ENCODE peak calls at places on chromosomes 12 and 14, in five cellular contexts. One of them, this sample, is unnamed.

GRCh38 chr12:64895541-64895940 is 71.1 kb downstream of the TBC1D30 start:
- DNase-seq in heart right ventricle: no peak
- DNase-seq in fibroblast of the aortic adventitia: peak
- DNase-seq in effector memory CD4-positive, alpha-beta T cell: no peak
- DNase-seq in GM12878: no peak
- DNase-seq in this sample: peak

GRCh38 chr12:94545937-94546771 is 86.5 kb upstream of the CEP83 start:
- DNase-seq in effector memory CD4-positive, alpha-beta T cell: no peak
- DNase-seq in GM12878: peak
- DNase-seq in fibroblast of the aortic adventitia: peak
- DNase-seq in heart right ventricle: peak
- DNase-seq in this sample: peak

GRCh38 chr12:110498984-110499706 is 2.8 kb downstream of the VPS29 start:
- DNase-seq in GM12878: no peak
- DNase-seq in heart right ventricle: no peak
- DNase-seq in effector memory CD4-positive, alpha-beta T cell: no peak
- DNase-seq in fibroblast of the aortic adventitia: peak
- DNase-seq in this sample: peak

GRCh38 chr12:83210933-83211332 is 524.2 kb downstream of the TMTC2 start:
- DNase-seq in heart right ventricle: no peak
- DNase-seq in fibroblast of the aortic adventitia: no peak
- DNase-seq in effector memory CD4-positive, alpha-beta T cell: no peak
- DNase-seq in GM12878: no peak
- DNase-seq in this sample: no peak

GRCh38 chr12:49260831-49261363 is 4.0 kb upstream of the TUBA1C start:
- DNase-seq in heart right ventricle: no peak
- DNase-seq in GM12878: no peak
- DNase-seq in effector memory CD4-positive, alpha-beta T cell: no peak
- DNase-seq in fibroblast of the aortic adventitia: no peak
- DNase-seq in this sample: no peak

GRCh38 chr12:112852127-112852526 is 54.6 kb upstream of the OAS1 start:
- DNase-seq in GM12878: no peak
- DNase-seq in heart right ventricle: no peak
- DNase-seq in effector memory CD4-positive, alpha-beta T cell: no peak
- DNase-seq in fibroblast of the aortic adventitia: no peak
- DNase-seq in this sample: no peak

GRCh38 chr12:131564843-131565242 is 146.0 kb upstream of the SFSWAP start:
- DNase-seq in heart right ventricle: no peak
- DNase-seq in effector memory CD4-positive, alpha-beta T cell: no peak
- DNase-seq in GM12878: no peak
- DNase-seq in fibroblast of the aortic adventitia: no peak
- DNase-seq in this sample: no peak

GRCh38 chr14:29553427-29553826 is 374.2 kb downstream of the PRKD1 start:
- DNase-seq in fibroblast of the aortic adventitia: no peak
- DNase-seq in heart right ventricle: no peak
- DNase-seq in GM12878: no peak
- DNase-seq in effector memory CD4-positive, alpha-beta T cell: no peak
- DNase-seq in this sample: no peak

GRCh38 chr12:46825526-46826414 is at the start of gene SLC38A4:
- DNase-seq in fibroblast of the aortic adventitia: peak
- DNase-seq in heart right ventricle: no peak
- DNase-seq in GM12878: no peak
- DNase-seq in effector memory CD4-positive, alpha-beta T cell: no peak
- DNase-seq in this sample: peak

GRCh38 chr14:78254911-78255431 is 84.8 kb downstream of the NRXN3 start:
- DNase-seq in heart right ventricle: no peak
- DNase-seq in fibroblast of the aortic adventitia: no peak
- DNase-seq in effector memory CD4-positive, alpha-beta T cell: no peak
- DNase-seq in GM12878: no peak
- DNase-seq in this sample: no peak

GRCh38 chr14:81329640-81330385 is 70.3 kb downstream of the STON2 start:
- DNase-seq in GM12878: no peak
- DNase-seq in fibroblast of the aortic adventitia: no peak
- DNase-seq in effector memory CD4-positive, alpha-beta T cell: no peak
- DNase-seq in heart right ventricle: no peak
- DNase-seq in this sample: no peak

GRCh38 chr12:117526756-117527479 is 165.5 kb upstream of the NOS1 start:
- DNase-seq in effector memory CD4-positive, alpha-beta T cell: no peak
- DNase-seq in heart right ventricle: no peak
- DNase-seq in GM12878: no peak
- DNase-seq in fibroblast of the aortic adventitia: no peak
- DNase-seq in this sample: no peak

GRCh38 chr12:105523164-105524057 is 192.9 kb downstream of the C12orf75 start:
- DNase-seq in heart right ventricle: peak
- DNase-seq in fibroblast of the aortic adventitia: peak
- DNase-seq in GM12878: no peak
- DNase-seq in effector memory CD4-positive, alpha-beta T cell: no peak
- DNase-seq in this sample: peak

GRCh38 chr12:105935981-105936380 is 202.8 kb downstream of the NUAK1 start:
- DNase-seq in effector memory CD4-positive, alpha-beta T cell: no peak
- DNase-seq in fibroblast of the aortic adventitia: no peak
- DNase-seq in GM12878: no peak
- DNase-seq in heart right ventricle: no peak
- DNase-seq in this sample: peak

GRCh38 chr12:124754949-124755800 is 108.5 kb downstream of the SCARB1 start:
- DNase-seq in effector memory CD4-positive, alpha-beta T cell: no peak
- DNase-seq in heart right ventricle: peak
- DNase-seq in GM12878: no peak
- DNase-seq in fibroblast of the aortic adventitia: peak
- DNase-seq in this sample: peak

GRCh38 chr14:79764288-79764687 is 447.0 kb downstream of the DIO2 start:
- DNase-seq in fibroblast of the aortic adventitia: no peak
- DNase-seq in GM12878: no peak
- DNase-seq in effector memory CD4-positive, alpha-beta T cell: no peak
- DNase-seq in heart right ventricle: no peak
- DNase-seq in this sample: no peak

GRCh38 chr14:21039059-21039422 is 3.1 kb upstream of the RNASE7 start:
- DNase-seq in effector memory CD4-positive, alpha-beta T cell: no peak
- DNase-seq in heart right ventricle: peak
- DNase-seq in fibroblast of the aortic adventitia: peak
- DNase-seq in GM12878: no peak
- DNase-seq in this sample: peak

GRCh38 chr12:99984271-99985128 is at the start of gene ANKS1B:
- DNase-seq in GM12878: no peak
- DNase-seq in heart right ventricle: peak
- DNase-seq in fibroblast of the aortic adventitia: peak
- DNase-seq in effector memory CD4-positive, alpha-beta T cell: no peak
- DNase-seq in this sample: peak

GRCh38 chr14:104742586-104743455 is 10.1 kb upstream of the SIVA1 start:
- DNase-seq in effector memory CD4-positive, alpha-beta T cell: no peak
- DNase-seq in fibroblast of the aortic adventitia: no peak
- DNase-seq in GM12878: no peak
- DNase-seq in heart right ventricle: no peak
- DNase-seq in this sample: no peak

GRCh38 chr12:122206111-122206881 is 2.8 kb downstream of the B3GNT4 start:
- DNase-seq in effector memory CD4-positive, alpha-beta T cell: no peak
- DNase-seq in GM12878: no peak
- DNase-seq in heart right ventricle: no peak
- DNase-seq in fibroblast of the aortic adventitia: no peak
- DNase-seq in this sample: no peak

GRCh38 chr12:94873368-94874085 is 130.0 kb downstream of the NDUFA12 start:
- DNase-seq in heart right ventricle: no peak
- DNase-seq in effector memory CD4-positive, alpha-beta T cell: no peak
- DNase-seq in GM12878: no peak
- DNase-seq in fibroblast of the aortic adventitia: no peak
- DNase-seq in this sample: no peak

GRCh38 chr14:100669468-100669867 is 57.2 kb upstream of the DLK1 start:
- DNase-seq in fibroblast of the aortic adventitia: no peak
- DNase-seq in GM12878: no peak
- DNase-seq in heart right ventricle: no peak
- DNase-seq in effector memory CD4-positive, alpha-beta T cell: no peak
- DNase-seq in this sample: no peak

GRCh38 chr12:122125452-122126341 is 47.1 kb downstream of the MLXIP start:
- DNase-seq in heart right ventricle: no peak
- DNase-seq in GM12878: no peak
- DNase-seq in fibroblast of the aortic adventitia: peak
- DNase-seq in effector memory CD4-positive, alpha-beta T cell: no peak
- DNase-seq in this sample: no peak

GRCh38 chr12:125065753-125066570 is 727 bp downstream of the AACS start:
- DNase-seq in effector memory CD4-positive, alpha-beta T cell: no peak
- DNase-seq in fibroblast of the aortic adventitia: no peak
- DNase-seq in heart right ventricle: no peak
- DNase-seq in GM12878: no peak
- DNase-seq in this sample: no peak

GRCh38 chr14:91202234-91202974 is 42.1 kb downstream of the GPR68 start:
- DNase-seq in effector memory CD4-positive, alpha-beta T cell: no peak
- DNase-seq in fibroblast of the aortic adventitia: peak
- DNase-seq in heart right ventricle: peak
- DNase-seq in GM12878: no peak
- DNase-seq in this sample: no peak

GRCh38 chr12:13171921-13172859 is 24.3 kb upstream of the EMP1 start:
- DNase-seq in effector memory CD4-positive, alpha-beta T cell: no peak
- DNase-seq in GM12878: no peak
- DNase-seq in heart right ventricle: no peak
- DNase-seq in fibroblast of the aortic adventitia: peak
- DNase-seq in this sample: peak

GRCh38 chr14:105860615-105861580 is 334.5 kb downstream of the TMEM121 start:
- DNase-seq in GM12878: no peak
- DNase-seq in effector memory CD4-positive, alpha-beta T cell: no peak
- DNase-seq in fibroblast of the aortic adventitia: no peak
- DNase-seq in heart right ventricle: no peak
- DNase-seq in this sample: no peak

GRCh38 chr12:123723765-123724164 is 11.6 kb downstream of the ATP6V0A2 start:
- DNase-seq in fibroblast of the aortic adventitia: no peak
- DNase-seq in heart right ventricle: no peak
- DNase-seq in effector memory CD4-positive, alpha-beta T cell: no peak
- DNase-seq in GM12878: no peak
- DNase-seq in this sample: no peak

GRCh38 chr14:104245075-104245474 is 106.7 kb downstream of the KIF26A start:
- DNase-seq in GM12878: no peak
- DNase-seq in effector memory CD4-positive, alpha-beta T cell: no peak
- DNase-seq in fibroblast of the aortic adventitia: no peak
- DNase-seq in heart right ventricle: no peak
- DNase-seq in this sample: no peak

GRCh38 chr12:114668151-114668891 is 15.7 kb downstream of the TBX3 start:
- DNase-seq in GM12878: no peak
- DNase-seq in effector memory CD4-positive, alpha-beta T cell: no peak
- DNase-seq in heart right ventricle: peak
- DNase-seq in fibroblast of the aortic adventitia: peak
- DNase-seq in this sample: peak

GRCh38 chr12:79547044-79547734 is 143.6 kb downstream of the PAWR start:
- DNase-seq in fibroblast of the aortic adventitia: peak
- DNase-seq in heart right ventricle: no peak
- DNase-seq in GM12878: no peak
- DNase-seq in effector memory CD4-positive, alpha-beta T cell: no peak
- DNase-seq in this sample: peak

GRCh38 chr12:53213348-53213747 is 6.3 kb upstream of the ITGB7 start:
- DNase-seq in fibroblast of the aortic adventitia: peak
- DNase-seq in effector memory CD4-positive, alpha-beta T cell: peak
- DNase-seq in heart right ventricle: peak
- DNase-seq in GM12878: no peak
- DNase-seq in this sample: peak

GRCh38 chr12:53214687-53215455 is 7.8 kb upstream of the ITGB7 start:
- DNase-seq in effector memory CD4-positive, alpha-beta T cell: no peak
- DNase-seq in heart right ventricle: peak
- DNase-seq in fibroblast of the aortic adventitia: no peak
- DNase-seq in GM12878: no peak
- DNase-seq in this sample: no peak

GRCh38 chr12:53214221-53214620 is 7.2 kb upstream of the ITGB7 start:
- DNase-seq in GM12878: no peak
- DNase-seq in effector memory CD4-positive, alpha-beta T cell: no peak
- DNase-seq in heart right ventricle: no peak
- DNase-seq in fibroblast of the aortic adventitia: no peak
- DNase-seq in this sample: no peak

GRCh38 chr12:53211476-53212381 is 4.7 kb upstream of the ITGB7 start:
- DNase-seq in heart right ventricle: no peak
- DNase-seq in effector memory CD4-positive, alpha-beta T cell: no peak
- DNase-seq in GM12878: no peak
- DNase-seq in fibroblast of the aortic adventitia: no peak
- DNase-seq in this sample: no peak

GRCh38 chr12:53212931-53213330 is 5.9 kb upstream of the ITGB7 start:
- DNase-seq in GM12878: no peak
- DNase-seq in effector memory CD4-positive, alpha-beta T cell: no peak
- DNase-seq in fibroblast of the aortic adventitia: no peak
- DNase-seq in heart right ventricle: no peak
- DNase-seq in this sample: no peak
- H3K4me3 ChIP-seq in GM12878: no peak
- H3K4me3 ChIP-seq in effector memory CD4-positive, alpha-beta T cell: no peak
- H3K4me3 ChIP-seq in fibroblast of the aortic adventitia: no peak
- H3K4me3 ChIP-seq in heart right ventricle: no peak
- H3K4me3 ChIP-seq in this sample: no peak

GRCh38 chr14:65170318-65170717 is 68.0 kb upstream of the MAX start:
- DNase-seq in effector memory CD4-positive, alpha-beta T cell: no peak
- DNase-seq in fibroblast of the aortic adventitia: no peak
- DNase-seq in GM12878: no peak
- DNase-seq in heart right ventricle: no peak
- DNase-seq in this sample: no peak
- H3K4me3 ChIP-seq in effector memory CD4-positive, alpha-beta T cell: peak
- H3K4me3 ChIP-seq in fibroblast of the aortic adventitia: peak
- H3K4me3 ChIP-seq in GM12878: peak
- H3K4me3 ChIP-seq in heart right ventricle: no peak
- H3K4me3 ChIP-seq in this sample: no peak

DNA sequence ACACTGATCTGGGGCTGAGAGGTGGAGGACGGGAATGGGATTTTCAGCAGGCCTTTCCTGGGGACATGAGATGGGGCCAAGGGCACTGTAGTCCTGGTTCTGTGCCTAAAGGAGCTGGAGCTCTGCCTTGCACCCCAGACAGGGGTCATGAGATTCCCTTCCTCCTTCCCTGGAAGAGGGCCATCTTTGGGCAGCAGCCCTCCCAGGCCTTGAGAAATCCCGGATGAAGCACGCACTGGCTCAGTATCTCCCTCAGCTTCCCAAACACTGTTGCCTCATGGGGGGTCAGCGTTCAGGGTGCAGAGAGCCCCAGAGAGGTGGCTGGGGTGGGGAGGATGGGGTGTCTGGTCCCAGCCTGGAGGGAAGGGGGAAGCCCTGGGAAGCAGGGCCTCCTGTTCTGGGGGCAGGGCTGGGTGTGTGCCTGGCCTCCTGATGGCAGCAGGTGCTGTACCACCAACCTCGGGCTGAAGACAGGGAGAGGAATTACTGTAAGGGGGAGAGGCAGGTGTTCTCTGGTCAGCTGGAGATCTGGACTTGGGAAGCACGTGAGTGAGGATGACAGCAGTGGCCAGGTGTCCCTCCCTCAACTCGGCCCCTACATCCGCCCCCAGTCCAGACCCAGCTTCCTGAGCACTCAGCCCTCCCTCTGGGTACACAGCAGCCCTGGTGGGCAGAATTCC is 8.4 kb upstream of the NR4A1 start:
- DNase-seq in heart right ventricle: no peak
- DNase-seq in effector memory CD4-positive, alpha-beta T cell: no peak
- DNase-seq in GM12878: no peak
- DNase-seq in fibroblast of the aortic adventitia: no peak
- DNase-seq in this sample: no peak
- H3K4me3 ChIP-seq in heart right ventricle: no peak
- H3K4me3 ChIP-seq in effector memory CD4-positive, alpha-beta T cell: no peak
- H3K4me3 ChIP-seq in GM12878: no peak
- H3K4me3 ChIP-seq in fibroblast of the aortic adventitia: no peak
- H3K4me3 ChIP-seq in this sample: no peak

DNA sequence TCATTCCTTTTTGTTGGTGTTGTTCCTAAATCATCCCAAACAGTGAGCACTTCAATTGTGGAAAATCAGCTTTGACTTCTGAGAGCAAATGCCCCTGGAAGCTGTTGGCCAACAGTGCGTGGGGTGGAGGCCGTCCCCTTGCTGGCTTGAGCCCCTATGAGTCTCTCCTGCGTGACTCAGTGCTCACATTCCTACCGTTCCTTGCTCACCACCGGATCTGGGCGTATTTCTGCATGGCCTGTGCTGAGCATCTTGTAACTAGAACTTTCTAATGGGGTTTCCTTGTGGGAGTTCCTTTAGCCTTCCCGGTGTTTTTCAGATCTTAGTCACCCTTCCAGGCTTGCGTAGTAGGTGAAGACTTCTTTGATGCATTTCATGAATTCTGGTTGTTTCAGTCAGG is 14.7 kb downstream of the SERPINA1 start:
- DNase-seq in GM12878: no peak
- DNase-seq in fibroblast of the aortic adventitia: peak
- DNase-seq in effector memory CD4-positive, alpha-beta T cell: no peak
- DNase-seq in heart right ventricle: no peak
- DNase-seq in this sample: peak
- H3K4me3 ChIP-seq in GM12878: no peak
- H3K4me3 ChIP-seq in fibroblast of the aortic adventitia: no peak
- H3K4me3 ChIP-seq in effector memory CD4-positive, alpha-beta T cell: no peak
- H3K4me3 ChIP-seq in heart right ventricle: no peak
- H3K4me3 ChIP-seq in this sample: no peak